ENCODE peak calls at places on chromosomes 13 and 19, in ten cellular contexts. One of them, this sample, is unnamed.

GRCh38 chr19:8607386-8607785 is 3.1 kb downstream of the ADAMTS10 start:
- DNase-seq in lung: no peak
- DNase-seq in kidney: no peak
- DNase-seq in pancreas: no peak
- DNase-seq in suprapubic skin: no peak
- DNase-seq in thyroid gland: no peak
- DNase-seq in AG09309: no peak
- DNase-seq in esophagus squamous epithelium: no peak
- DNase-seq in SJSA1: no peak
- DNase-seq in mammary epithelial cell: no peak
- DNase-seq in this sample: no peak

GRCh38 chr13:110965038-110965754 is 50.3 kb upstream of the ANKRD10 start:
- DNase-seq in lung: no peak
- DNase-seq in mammary epithelial cell: peak; percentile 96
- DNase-seq in esophagus squamous epithelium: no peak
- DNase-seq in AG09309: peak; percentile 37
- DNase-seq in suprapubic skin: no peak
- DNase-seq in SJSA1: peak; percentile 97
- DNase-seq in thyroid gland: no peak
- DNase-seq in pancreas: peak; percentile 22
- DNase-seq in kidney: no peak
- DNase-seq in this sample: no peak

GRCh38 chr13:111919826-111920225 is 147.1 kb upstream of the SOX1 start:
- DNase-seq in kidney: no peak
- DNase-seq in thyroid gland: no peak
- DNase-seq in pancreas: no peak
- DNase-seq in AG09309: no peak
- DNase-seq in esophagus squamous epithelium: no peak
- DNase-seq in mammary epithelial cell: no peak
- DNase-seq in suprapubic skin: peak; percentile 69
- DNase-seq in SJSA1: no peak
- DNase-seq in lung: no peak
- DNase-seq in this sample: no peak

GRCh38 chr19:14550201-14550754 is 20.9 kb downstream of the TECR start:
- DNase-seq in lung: no peak
- DNase-seq in AG09309: no peak
- DNase-seq in suprapubic skin: no peak
- DNase-seq in thyroid gland: peak; percentile 88
- DNase-seq in SJSA1: no peak
- DNase-seq in esophagus squamous epithelium: no peak
- DNase-seq in pancreas: peak; percentile 40
- DNase-seq in kidney: peak; percentile 82
- DNase-seq in mammary epithelial cell: peak; percentile 58
- DNase-seq in this sample: no peak

GRCh38 chr13:62336507-62336906 is 920.9 kb upstream of the PCDH20 start:
- DNase-seq in lung: no peak
- DNase-seq in mammary epithelial cell: no peak
- DNase-seq in kidney: no peak
- DNase-seq in SJSA1: no peak
- DNase-seq in thyroid gland: no peak
- DNase-seq in suprapubic skin: no peak
- DNase-seq in AG09309: no peak
- DNase-seq in esophagus squamous epithelium: no peak
- DNase-seq in pancreas: no peak
- DNase-seq in this sample: no peak

GRCh38 chr19:33798701-33799111 is 2.0 kb downstream of the KCTD15 start:
- DNase-seq in thyroid gland: peak; percentile 61
- DNase-seq in kidney: no peak
- DNase-seq in lung: no peak
- DNase-seq in suprapubic skin: no peak
- DNase-seq in pancreas: no peak
- DNase-seq in AG09309: no peak
- DNase-seq in mammary epithelial cell: no peak
- DNase-seq in SJSA1: no peak
- DNase-seq in esophagus squamous epithelium: no peak
- DNase-seq in this sample: no peak

GRCh38 chr13:21297452-21297851 is 121.0 kb downstream of the MRPL57 start:
- DNase-seq in AG09309: no peak
- DNase-seq in lung: no peak
- DNase-seq in mammary epithelial cell: no peak
- DNase-seq in esophagus squamous epithelium: no peak
- DNase-seq in thyroid gland: no peak
- DNase-seq in suprapubic skin: no peak
- DNase-seq in pancreas: no peak
- DNase-seq in kidney: no peak
- DNase-seq in SJSA1: peak; percentile 1
- DNase-seq in this sample: no peak

GRCh38 chr13:76884571-76885202 is 1.5 kb downstream of the KCTD12 start:
- DNase-seq in SJSA1: no peak
- DNase-seq in suprapubic skin: no peak
- DNase-seq in mammary epithelial cell: peak; percentile 40
- DNase-seq in lung: no peak
- DNase-seq in esophagus squamous epithelium: no peak
- DNase-seq in thyroid gland: peak; percentile 8
- DNase-seq in AG09309: no peak
- DNase-seq in kidney: no peak
- DNase-seq in pancreas: no peak
- DNase-seq in this sample: no peak

GRCh38 chr13:79986890-79987289 is 354.0 kb downstream of the SPRY2 start:
- DNase-seq in lung: no peak
- DNase-seq in mammary epithelial cell: no peak
- DNase-seq in thyroid gland: no peak
- DNase-seq in pancreas: no peak
- DNase-seq in esophagus squamous epithelium: no peak
- DNase-seq in suprapubic skin: no peak
- DNase-seq in SJSA1: no peak
- DNase-seq in AG09309: no peak
- DNase-seq in kidney: no peak
- DNase-seq in this sample: no peak

GRCh38 chr13:20332361-20333096 is 100.4 kb upstream of the GJB6 start:
- DNase-seq in esophagus squamous epithelium: no peak
- DNase-seq in suprapubic skin: no peak
- DNase-seq in mammary epithelial cell: peak; percentile 45
- DNase-seq in AG09309: peak; percentile 21
- DNase-seq in pancreas: no peak
- DNase-seq in SJSA1: no peak
- DNase-seq in kidney: no peak
- DNase-seq in lung: no peak
- DNase-seq in thyroid gland: no peak
- DNase-seq in this sample: peak; percentile 23

GRCh38 chr19:10271543-10272086 is 695 bp downstream of the ICAM1 start:
- DNase-seq in pancreas: no peak
- DNase-seq in mammary epithelial cell: no peak
- DNase-seq in esophagus squamous epithelium: no peak
- DNase-seq in lung: peak; percentile 54
- DNase-seq in suprapubic skin: no peak
- DNase-seq in kidney: peak; percentile 70
- DNase-seq in SJSA1: no peak
- DNase-seq in AG09309: no peak
- DNase-seq in thyroid gland: no peak
- DNase-seq in this sample: no peak

GRCh38 chr13:77143325-77143907 is 116.5 kb upstream of the FBXL3 start:
- DNase-seq in kidney: no peak
- DNase-seq in SJSA1: no peak
- DNase-seq in mammary epithelial cell: peak; percentile 73
- DNase-seq in AG09309: no peak
- DNase-seq in lung: no peak
- DNase-seq in suprapubic skin: no peak
- DNase-seq in pancreas: no peak
- DNase-seq in thyroid gland: no peak
- DNase-seq in esophagus squamous epithelium: no peak
- DNase-seq in this sample: peak; percentile 49

GRCh38 chr13:111929036-111929616 is 137.8 kb upstream of the SOX1 start:
- DNase-seq in kidney: no peak
- DNase-seq in thyroid gland: no peak
- DNase-seq in pancreas: no peak
- DNase-seq in esophagus squamous epithelium: no peak
- DNase-seq in AG09309: no peak
- DNase-seq in suprapubic skin: peak; percentile 45
- DNase-seq in mammary epithelial cell: no peak
- DNase-seq in lung: no peak
- DNase-seq in SJSA1: no peak
- DNase-seq in this sample: no peak

GRCh38 chr13:101144808-101145419 is 271.4 kb downstream of the NALCN start:
- DNase-seq in AG09309: no peak
- DNase-seq in SJSA1: peak; percentile 23
- DNase-seq in pancreas: no peak
- DNase-seq in thyroid gland: no peak
- DNase-seq in esophagus squamous epithelium: no peak
- DNase-seq in suprapubic skin: no peak
- DNase-seq in lung: no peak
- DNase-seq in mammary epithelial cell: peak; percentile 30
- DNase-seq in kidney: no peak
- DNase-seq in this sample: no peak

GRCh38 chr19:27676877-27677276 is 1536.1 kb downstream of the UQCRFS1 start:
- DNase-seq in kidney: no peak
- DNase-seq in suprapubic skin: peak; percentile 31
- DNase-seq in mammary epithelial cell: no peak
- DNase-seq in lung: no peak
- DNase-seq in pancreas: no peak
- DNase-seq in thyroid gland: no peak
- DNase-seq in esophagus squamous epithelium: no peak
- DNase-seq in SJSA1: no peak
- DNase-seq in AG09309: no peak
- DNase-seq in this sample: no peak

GRCh38 chr19:19697589-19697988 is 28.9 kb downstream of the ZNF101 start:
- DNase-seq in suprapubic skin: no peak
- DNase-seq in kidney: no peak
- DNase-seq in SJSA1: no peak
- DNase-seq in AG09309: no peak
- DNase-seq in esophagus squamous epithelium: no peak
- DNase-seq in pancreas: no peak
- DNase-seq in thyroid gland: no peak
- DNase-seq in mammary epithelial cell: no peak
- DNase-seq in lung: no peak
- DNase-seq in this sample: no peak

GRCh38 chr13:100817897-100818296 is 143.3 kb upstream of the TMTC4 start:
- DNase-seq in mammary epithelial cell: no peak
- DNase-seq in pancreas: no peak
- DNase-seq in lung: no peak
- DNase-seq in SJSA1: no peak
- DNase-seq in esophagus squamous epithelium: no peak
- DNase-seq in thyroid gland: no peak
- DNase-seq in kidney: no peak
- DNase-seq in AG09309: no peak
- DNase-seq in suprapubic skin: no peak
- DNase-seq in this sample: no peak

GRCh38 chr13:45162194-45162593 is 38.7 kb downstream of the KCTD4 start:
- DNase-seq in thyroid gland: no peak
- DNase-seq in AG09309: no peak
- DNase-seq in esophagus squamous epithelium: no peak
- DNase-seq in mammary epithelial cell: no peak
- DNase-seq in pancreas: no peak
- DNase-seq in SJSA1: peak; percentile 30
- DNase-seq in suprapubic skin: no peak
- DNase-seq in lung: no peak
- DNase-seq in kidney: no peak
- DNase-seq in this sample: no peak

GRCh38 chr13:64272681-64273080 is 2857.0 kb upstream of the PCDH20 start:
- DNase-seq in suprapubic skin: no peak
- DNase-seq in esophagus squamous epithelium: no peak
- DNase-seq in lung: no peak
- DNase-seq in mammary epithelial cell: no peak
- DNase-seq in pancreas: no peak
- DNase-seq in SJSA1: no peak
- DNase-seq in kidney: no peak
- DNase-seq in AG09309: no peak
- DNase-seq in thyroid gland: no peak
- DNase-seq in this sample: no peak

DNA sequence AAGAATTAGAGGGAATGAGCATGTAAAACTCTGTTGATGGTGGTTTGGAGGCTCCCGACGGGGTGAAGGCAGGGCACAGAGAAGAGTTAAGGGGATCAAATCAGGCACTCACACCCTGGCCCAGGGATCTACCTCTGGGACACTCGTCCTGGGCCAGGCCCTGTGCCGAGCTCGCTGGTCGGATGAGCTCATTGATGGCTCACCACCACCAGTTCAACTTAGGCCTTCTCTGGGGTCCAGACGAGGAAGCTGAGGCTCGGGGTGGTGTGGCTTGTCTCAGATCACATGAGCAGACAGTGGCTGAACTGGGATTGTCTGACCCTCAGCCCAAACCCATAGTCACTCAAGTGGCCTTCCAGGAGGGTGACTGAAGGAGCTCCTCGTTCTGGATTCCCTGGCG is 1.6 kb downstream of the NACC1 start:
- DNase-seq in thyroid gland: no peak
- DNase-seq in suprapubic skin: no peak
- DNase-seq in esophagus squamous epithelium: no peak
- DNase-seq in SJSA1: no peak
- DNase-seq in AG09309: no peak
- DNase-seq in pancreas: no peak
- DNase-seq in kidney: no peak
- DNase-seq in lung: no peak
- DNase-seq in mammary epithelial cell: no peak
- DNase-seq in this sample: no peak
- H3K4me3 ChIP-seq in thyroid gland: no peak overlapping the region
- H3K4me3 ChIP-seq in suprapubic skin: peak overlapping the region; percentile 83
- H3K4me3 ChIP-seq in esophagus squamous epithelium: peak overlapping the region; percentile 98
- H3K4me3 ChIP-seq in SJSA1: peak overlapping the region; percentile 87
- H3K4me3 ChIP-seq in AG09309: peak overlapping the region; percentile 95
- H3K4me3 ChIP-seq in pancreas: no peak overlapping the region
- H3K4me3 ChIP-seq in kidney: peak overlapping the region; percentile 64
- H3K4me3 ChIP-seq in lung: no peak overlapping the region
- H3K4me3 ChIP-seq in mammary epithelial cell: no peak overlapping the region
- H3K4me3 ChIP-seq in this sample: peak overlapping the region; percentile 96

GRCh38 chr19:4278926-4279529 is at the start of gene SHD:
- DNase-seq in mammary epithelial cell: no peak
- DNase-seq in AG09309: no peak
- DNase-seq in kidney: no peak
- DNase-seq in thyroid gland: no peak
- DNase-seq in esophagus squamous epithelium: no peak
- DNase-seq in SJSA1: no peak
- DNase-seq in pancreas: no peak
- DNase-seq in suprapubic skin: no peak
- DNase-seq in lung: no peak
- DNase-seq in this sample: no peak
- H3K4me3 ChIP-seq in mammary epithelial cell: no peak within 1 kb of the TSS
- H3K4me3 ChIP-seq in AG09309: no peak within 1 kb of the TSS
- H3K4me3 ChIP-seq in kidney: no peak within 1 kb of the TSS
- H3K4me3 ChIP-seq in thyroid gland: no peak within 1 kb of the TSS
- H3K4me3 ChIP-seq in esophagus squamous epithelium: peak within 1 kb of the TSS; percentile 25
- H3K4me3 ChIP-seq in SJSA1: no peak within 1 kb of the TSS
- H3K4me3 ChIP-seq in pancreas: no peak within 1 kb of the TSS
- H3K4me3 ChIP-seq in suprapubic skin: peak within 1 kb of the TSS; percentile 29
- H3K4me3 ChIP-seq in lung: no peak within 1 kb of the TSS
- H3K4me3 ChIP-seq in this sample: peak within 1 kb of the TSS; percentile 56

GRCh38 chr19:16068696-16069259 is 7.5 kb upstream of the TPM4 start:
- DNase-seq in suprapubic skin: no peak
- DNase-seq in SJSA1: no peak
- DNase-seq in thyroid gland: no peak
- DNase-seq in pancreas: no peak
- DNase-seq in lung: no peak
- DNase-seq in AG09309: no peak
- DNase-seq in esophagus squamous epithelium: no peak
- DNase-seq in kidney: no peak
- DNase-seq in mammary epithelial cell: peak; percentile 35
- DNase-seq in this sample: no peak
- H3K4me3 ChIP-seq in suprapubic skin: peak overlapping the region; percentile 51
- H3K4me3 ChIP-seq in SJSA1: no peak overlapping the region
- H3K4me3 ChIP-seq in thyroid gland: no peak overlapping the region
- H3K4me3 ChIP-seq in pancreas: no peak overlapping the region
- H3K4me3 ChIP-seq in lung: no peak overlapping the region
- H3K4me3 ChIP-seq in AG09309: peak overlapping the region; percentile 30
- H3K4me3 ChIP-seq in esophagus squamous epithelium: peak overlapping the region; percentile 75
- H3K4me3 ChIP-seq in kidney: peak overlapping the region; percentile 39
- H3K4me3 ChIP-seq in mammary epithelial cell: peak overlapping the region; percentile 41
- H3K4me3 ChIP-seq in this sample: peak overlapping the region; percentile 13

GRCh38 chr19:1567848-1568227 is 287 bp downstream of the MEX3D start:
- DNase-seq in suprapubic skin: no peak
- DNase-seq in esophagus squamous epithelium: no peak
- DNase-seq in lung: no peak
- DNase-seq in thyroid gland: no peak
- DNase-seq in kidney: no peak
- DNase-seq in pancreas: no peak
- DNase-seq in AG09309: no peak
- DNase-seq in SJSA1: no peak
- DNase-seq in mammary epithelial cell: no peak
- DNase-seq in this sample: no peak
- H3K4me3 ChIP-seq in suprapubic skin: peak overlapping the region; percentile 79
- H3K4me3 ChIP-seq in esophagus squamous epithelium: peak overlapping the region; percentile 80
- H3K4me3 ChIP-seq in lung: peak overlapping the region; percentile 75
- H3K4me3 ChIP-seq in thyroid gland: no peak overlapping the region
- H3K4me3 ChIP-seq in kidney: no peak overlapping the region
- H3K4me3 ChIP-seq in pancreas: no peak overlapping the region
- H3K4me3 ChIP-seq in AG09309: peak overlapping the region; percentile 71
- H3K4me3 ChIP-seq in SJSA1: peak overlapping the region; percentile 94
- H3K4me3 ChIP-seq in mammary epithelial cell: no peak overlapping the region
- H3K4me3 ChIP-seq in this sample: peak overlapping the region; percentile 69

This sample was measured in skeletal muscle cell.